ENCODE peak calls at places on chromosomes 3 and 15, in seven cellular contexts. Q, J, V, O, F, K and P are unnamed samples.

GRCh38 chr15:64905119-64905831 is 6.4 kb upstream of the ANKDD1A start:
- DNase-seq in Q (peak; percentile 93), J (no peak), V (peak; percentile 48), O (peak; percentile 95), F (peak; percentile 22), K (peak; percentile 70), P (peak; percentile 67)

GRCh38 chr3:171454026-171454425 is 6.2 kb downstream of the TNIK start:
- DNase-seq in Q (no peak), J (no peak), V (peak; percentile 27), O (no peak), F (no peak), K (no peak), P (no peak)

GRCh38 chr15:82890338-82891024 is 62.0 kb downstream of the HOMER2 start:
- DNase-seq in Q (no peak), J (no peak), V (peak; percentile 62), O (no peak), F (no peak), K (no peak), P (no peak)

GRCh38 chr3:31892500-31892899 is 88.6 kb downstream of the OSBPL10 start:
- DNase-seq in Q (no peak), J (no peak), V (no peak), O (no peak), F (no peak), K (no peak), P (no peak)

GRCh38 chr3:105997800-105998526 is 129.2 kb upstream of the CBLB start:
- DNase-seq in Q (no peak), J (peak; percentile 19), V (no peak), O (no peak), F (no peak), K (peak; percentile 83), P (peak; percentile 74)

GRCh38 chr3:110816008-110816407 is 255.6 kb upstream of the NECTIN3 start:
- DNase-seq in Q (no peak), J (peak; percentile 3), V (no peak), O (no peak), F (no peak), K (no peak), P (no peak)

GRCh38 chr3:127833281-127834032 is 11.1 kb upstream of the MGLL start:
- DNase-seq in Q (no peak), J (no peak), V (no peak), O (no peak), F (no peak), K (no peak), P (no peak)

GRCh38 chr15:74432271-74432967 is 1.3 kb downstream of the SEMA7A start:
- DNase-seq in Q (no peak), J (no peak), V (no peak), O (no peak), F (no peak), K (no peak), P (peak; percentile 34)

GRCh38 chr15:67003586-67003985 is 61.8 kb upstream of the SMAD3 start:
- DNase-seq in Q (no peak), J (no peak), V (no peak), O (no peak), F (no peak), K (peak; percentile 39), P (no peak)

GRCh38 chr15:62075595-62076279 is 9.0 kb downstream of the C2CD4A start:
- DNase-seq in Q (no peak), J (no peak), V (no peak), O (no peak), F (no peak), K (no peak), P (no peak)

GRCh38 chr3:197460639-197461038 is 95.1 kb downstream of the BDH1 start:
- DNase-seq in Q (no peak), J (no peak), V (no peak), O (no peak), F (no peak), K (no peak), P (no peak)

GRCh38 chr3:10926831-10927521 is 65.6 kb upstream of the SLC6A1 start:
- DNase-seq in Q (no peak), J (no peak), V (no peak), O (no peak), F (no peak), K (no peak), P (no peak)

GRCh38 chr3:194935061-194935460 is 249.4 kb downstream of the FAM43A start:
- DNase-seq in Q (no peak), J (no peak), V (no peak), O (no peak), F (no peak), K (no peak), P (peak; percentile 70)

DNA sequence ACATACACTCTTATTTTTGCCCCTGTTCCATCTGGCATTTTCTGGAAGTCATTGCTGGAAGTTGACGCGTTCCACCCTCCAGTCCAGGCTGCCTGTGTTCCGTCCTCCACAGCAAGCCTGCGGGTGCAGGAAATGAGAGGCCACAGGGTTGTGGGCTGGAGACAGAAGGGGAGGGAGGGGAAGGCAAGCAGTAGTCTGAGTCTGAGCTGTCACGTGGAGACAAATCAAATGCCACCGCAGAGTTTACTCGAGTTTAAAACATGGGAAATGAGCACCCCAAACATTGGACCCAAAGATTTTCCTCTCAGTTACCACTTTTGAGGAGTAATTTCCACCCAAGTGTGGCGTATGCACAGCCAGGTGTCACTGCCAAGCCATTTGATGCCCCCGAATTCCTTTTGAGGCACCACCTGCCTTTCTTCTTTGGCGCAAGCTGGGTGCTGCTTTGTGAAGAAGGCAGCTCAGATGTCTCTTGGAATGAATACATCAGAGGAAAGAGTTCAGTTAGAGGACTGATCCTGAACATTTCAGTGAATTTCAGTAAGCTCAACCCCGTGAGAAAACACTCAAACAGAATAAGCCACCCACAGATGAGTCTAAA is 204.0 kb downstream of the UACA start:
- DNase-seq in Q (no peak), J (no peak), V (peak; percentile 61), O (no peak), F (no peak), K (no peak), P (peak; percentile 83)
- TF ChIP-seq MAX in Q (no peak), J (no peak), V (no peak), O (no peak), F (no peak), K (no peak), P (peak; percentile 93)

GRCh38 chr3:38039899-38040261 is 872 bp downstream of the DLEC1 start:
- DNase-seq in Q (no peak), J (no peak), V (no peak), O (no peak), F (no peak), K (no peak), P (peak; percentile 83)
- TF ChIP-seq MAX in Q (no peak), J (no peak), V (no peak), O (no peak), F (no peak), K (no peak), P (no peak)

DNA sequence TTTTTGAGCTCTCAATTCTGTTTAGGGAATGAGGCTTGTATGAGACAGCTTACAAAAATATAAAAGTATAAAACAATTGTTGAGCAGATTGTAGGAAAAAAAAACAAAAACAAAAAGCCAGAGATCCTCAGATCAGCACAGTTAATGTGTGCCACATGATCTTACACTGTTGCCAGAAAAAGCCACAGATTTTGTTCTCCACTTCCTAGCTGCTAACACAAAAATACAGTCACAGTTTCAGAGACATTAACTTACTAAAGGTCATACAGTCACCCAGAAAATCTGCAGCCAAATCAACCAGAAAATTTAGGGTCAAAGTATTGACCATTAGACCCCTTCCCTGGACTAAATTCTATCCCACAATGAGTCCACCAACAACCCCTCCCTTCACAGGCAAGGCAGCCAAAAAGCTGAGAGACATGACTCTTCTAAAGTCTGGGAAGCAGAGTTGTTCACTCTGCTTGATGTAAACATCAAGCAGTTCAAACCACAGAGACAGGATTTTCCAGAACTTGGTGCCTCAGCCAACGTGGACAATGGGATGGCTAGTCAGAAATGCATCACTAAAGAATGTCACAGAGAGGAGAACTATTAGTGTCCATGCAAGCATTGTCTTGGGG is 59.2 kb downstream of the SST start:
- DNase-seq in Q (no peak), J (no peak), V (no peak), O (no peak), F (no peak), K (no peak), P (no peak)
- TF ChIP-seq MAX in Q (no peak), J (no peak), V (no peak), O (no peak), F (no peak), K (no peak), P (no peak)

GRCh38 chr3:13796683-13797460 is 83.0 kb downstream of the WNT7A start:
- DNase-seq in Q (no peak), J (no peak), V (no peak), O (no peak), F (no peak), K (no peak), P (no peak)

GRCh38 chr3:13798401-13798800 is 81.5 kb downstream of the WNT7A start:
- DNase-seq in Q (no peak), J (no peak), V (no peak), O (no peak), F (no peak), K (no peak), P (no peak)

GRCh38 chr3:13792512-13793347 is 87.1 kb downstream of the WNT7A start:
- DNase-seq in Q (no peak), J (no peak), V (peak; percentile 46), O (no peak), F (no peak), K (no peak), P (no peak)

GRCh38 chr3:13793451-13793850 is 86.4 kb downstream of the WNT7A start:
- DNase-seq in Q (no peak), J (no peak), V (no peak), O (no peak), F (no peak), K (no peak), P (no peak)

GRCh38 chr3:13795816-13796215 is 84.1 kb downstream of the WNT7A start:
- DNase-seq in Q (no peak), J (no peak), V (no peak), O (no peak), F (no peak), K (no peak), P (no peak)
- TF ChIP-seq MAX in Q (no peak), J (no peak), V (no peak), O (no peak), F (no peak), K (no peak), P (no peak)

GRCh38 chr3:114645392-114645791 is 351.6 kb downstream of the TIGIT start:
- DNase-seq in Q (no peak), J (peak; percentile 73), V (no peak), O (no peak), F (peak; percentile 1), K (no peak), P (no peak)

GRCh38 chr3:114650808-114651207 is 357.0 kb downstream of the TIGIT start:
- DNase-seq in Q (no peak), J (peak; percentile 88), V (no peak), O (no peak), F (peak; percentile 1), K (peak; percentile 33), P (no peak)

GRCh38 chr3:114646521-114646920 is 352.7 kb downstream of the TIGIT start:
- DNase-seq in Q (no peak), J (no peak), V (no peak), O (no peak), F (no peak), K (no peak), P (no peak)

GRCh38 chr3:114651555-114651954 is 357.7 kb downstream of the TIGIT start:
- DNase-seq in Q (no peak), J (no peak), V (no peak), O (no peak), F (no peak), K (no peak), P (no peak)

DNA sequence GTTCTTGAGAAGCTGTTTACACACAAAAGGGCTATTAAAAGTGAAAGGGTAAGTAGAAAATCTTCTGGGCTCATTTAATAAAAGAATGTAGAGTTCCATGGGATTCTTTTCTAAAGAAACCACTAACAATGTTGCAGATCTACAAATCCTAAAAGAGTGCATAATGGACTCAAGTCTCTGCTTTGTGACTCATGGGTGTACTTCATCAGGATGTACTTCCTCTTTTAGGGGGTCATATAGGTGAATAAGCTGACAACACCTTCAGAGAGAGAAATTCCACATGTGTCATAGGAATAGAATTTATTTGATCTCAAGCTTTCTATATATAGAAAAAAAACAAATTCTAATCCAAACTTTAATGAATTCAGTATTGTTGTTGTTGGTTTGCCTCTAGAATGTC is 355.5 kb downstream of the TIGIT start:
- DNase-seq in Q (no peak), J (peak; percentile 97), V (no peak), O (no peak), F (peak; percentile 69), K (peak; percentile 54), P (peak; percentile 1)
- TF ChIP-seq MAX in Q (no peak), J (no peak), V (no peak), O (no peak), F (no peak), K (no peak), P (no peak)